ENCODE peak calls at places on chromosomes 7 and 10, in six cellular contexts. C is left ventricle myocardium inferior; R is stomach; D is CD8-positive, alpha-beta T cell; Z is H1; Q is heart left ventricle. A is an unnamed sample.

GRCh38 chr7:85186521-85187241 is at the start of gene SEMA3D:
- DNase-seq in C (peak; percentile 51), R (peak; percentile 78), D (no peak), Z (peak; percentile 63), Q (peak; percentile 62), A (peak; percentile 86)

GRCh38 chr10:95217476-95217875 is 23.4 kb downstream of the ACSM6 start:
- DNase-seq in C (no peak), R (no peak), D (no peak), Z (no peak), Q (no peak), A (no peak)

GRCh38 chr7:8724080-8724718 is 290.8 kb downstream of the NXPH1 start:
- DNase-seq in C (no peak), R (peak; percentile 51), D (no peak), Z (peak; percentile 21), Q (peak; percentile 29), A (no peak)

GRCh38 chr7:130356760-130357611 is 12.4 kb downstream of the CPA5 start:
- DNase-seq in C (peak; percentile 30), R (no peak), D (no peak), Z (no peak), Q (no peak), A (peak; percentile 73)

GRCh38 chr10:19819419-19820033 is 3.3 kb downstream of the PLXDC2 start:
- DNase-seq in C (no peak), R (no peak), D (no peak), Z (no peak), Q (no peak), A (no peak)

GRCh38 chr7:77351539-77352004 is 64.6 kb downstream of the GSAP start:
- DNase-seq in C (peak; percentile 28), R (peak; percentile 30), D (peak; percentile 8), Z (no peak), Q (peak; percentile 32), A (no peak)

GRCh38 chr7:25801214-25801613 is 350.8 kb upstream of the NFE2L3 start:
- DNase-seq in C (no peak), R (no peak), D (no peak), Z (no peak), Q (no peak), A (no peak)

GRCh38 chr7:79241288-79242055 is 212.0 kb downstream of the MAGI2 start:
- DNase-seq in C (no peak), R (no peak), D (no peak), Z (no peak), Q (no peak), A (no peak)

GRCh38 chr7:159064121-159064815 is 80.4 kb downstream of the VIPR2 start:
- DNase-seq in C (no peak), R (no peak), D (no peak), Z (no peak), Q (peak; percentile 50), A (no peak)

GRCh38 chr10:79610601-79611191 is at the start of gene SFTPA1:
- DNase-seq in C (no peak), R (no peak), D (no peak), Z (no peak), Q (no peak), A (no peak)

GRCh38 chr7:2859952-2860351 is 15.8 kb upstream of the GNA12 start:
- DNase-seq in C (no peak), R (peak; percentile 55), D (no peak), Z (no peak), Q (no peak), A (no peak)

GRCh38 chr10:131496351-131497052 is 185.0 kb upstream of the TCERG1L start:
- DNase-seq in C (no peak), R (no peak), D (no peak), Z (no peak), Q (no peak), A (no peak)

GRCh38 chr10:74652664-74653063 is 173.7 kb upstream of the KAT6B start:
- DNase-seq in C (no peak), R (no peak), D (no peak), Z (no peak), Q (no peak), A (no peak)

GRCh38 chr7:131527462-131527861 is 29.0 kb downstream of the PODXL start:
- DNase-seq in C (no peak), R (no peak), D (no peak), Z (no peak), Q (no peak), A (no peak)

GRCh38 chr7:104903044-104903443 is 111.0 kb upstream of the KMT2E start:
- DNase-seq in C (no peak), R (no peak), D (no peak), Z (no peak), Q (no peak), A (no peak)

GRCh38 chr7:121329460-121330052 is 756 bp downstream of the WNT16 start:
- DNase-seq in C (no peak), R (peak; percentile 43), D (no peak), Z (no peak), Q (no peak), A (no peak)

GRCh38 chr7:73892003-73892975 is 31.3 kb downstream of the TMEM270 start:
- DNase-seq in C (peak; percentile 62), R (peak; percentile 46), D (no peak), Z (no peak), Q (no peak), A (no peak)

GRCh38 chr7:41315764-41316163 is 387.1 kb downstream of the INHBA start:
- DNase-seq in C (no peak), R (no peak), D (no peak), Z (no peak), Q (no peak), A (no peak)

GRCh38 chr7:730501-731439 is 3.7 kb upstream of the PRKAR1B start:
- DNase-seq in C (no peak), R (no peak), D (no peak), Z (no peak), Q (no peak), A (no peak)

GRCh38 chr7:129122751-129123516 is 21.6 kb upstream of the TSPAN33 start:
- DNase-seq in C (no peak), R (no peak), D (no peak), Z (no peak), Q (no peak), A (no peak)

GRCh38 chr10:100372415-100373297 is 25.6 kb downstream of the SCD start:
- DNase-seq in C (no peak), R (no peak), D (no peak), Z (no peak), Q (no peak), A (no peak)

GRCh38 chr7:116689787-116690186 is 17.8 kb downstream of the MET start:
- DNase-seq in C (no peak), R (no peak), D (no peak), Z (no peak), Q (no peak), A (no peak)

GRCh38 chr7:27219821-27220220 is 19.9 kb upstream of the HOXA13 start:
- DNase-seq in C (no peak), R (no peak), D (no peak), Z (no peak), Q (no peak), A (no peak)

GRCh38 chr7:142567676-142568075 is 181.6 kb upstream of the PRSS1 start:
- DNase-seq in C (no peak), R (no peak), D (no peak), Z (no peak), Q (no peak), A (no peak)

GRCh38 chr7:113128028-113128427 is 9.7 kb upstream of the SMIM30 start:
- DNase-seq in C (no peak), R (no peak), D (no peak), Z (no peak), Q (no peak), A (no peak)

GRCh38 chr7:93228302-93228701 is 2.0 kb upstream of the HEPACAM2 start:
- DNase-seq in C (no peak), R (no peak), D (no peak), Z (no peak), Q (no peak), A (no peak)

GRCh38 chr10:34205452-34205851 is 609.6 kb downstream of the PARD3 start:
- DNase-seq in C (no peak), R (no peak), D (no peak), Z (no peak), Q (no peak), A (no peak)

GRCh38 chr10:70879244-70879643 is 9.1 kb downstream of the PCBD1 start:
- DNase-seq in C (no peak), R (peak; percentile 42), D (no peak), Z (no peak), Q (no peak), A (no peak)
- TF ChIP-seq CTCF in C (no peak), R (no peak), D (no peak), Z (no peak), Q (no peak), A (no peak)

GRCh38 chr7:28993371-28993770 is 35.2 kb upstream of the TRIL start:
- DNase-seq in C (no peak), R (no peak), D (no peak), Z (no peak), Q (no peak), A (no peak)

GRCh38 chr7:28998110-28998509 is 40.0 kb upstream of the TRIL start:
- DNase-seq in C (no peak), R (no peak), D (no peak), Z (no peak), Q (peak; percentile 39), A (no peak)

GRCh38 chr7:28999421-28999820 is 41.3 kb upstream of the TRIL start:
- DNase-seq in C (no peak), R (no peak), D (no peak), Z (no peak), Q (no peak), A (no peak)

GRCh38 chr7:28999839-29000238 is 41.7 kb upstream of the TRIL start:
- DNase-seq in C (no peak), R (no peak), D (no peak), Z (no peak), Q (no peak), A (no peak)

GRCh38 chr7:28996836-28997235 is 38.7 kb upstream of the TRIL start:
- DNase-seq in C (no peak), R (no peak), D (no peak), Z (no peak), Q (no peak), A (no peak)
- H3K27ac ChIP-seq in C (peak overlapping the region; percentile 66), R (no peak overlapping the region), D (no peak overlapping the region), Z (no peak overlapping the region), Q (peak overlapping the region; percentile 35), A (no peak overlapping the region)

GRCh38 chr10:16712883-16713282 is 104.3 kb downstream of the RSU1 start:
- DNase-seq in C (no peak), R (no peak), D (no peak), Z (no peak), Q (no peak), A (no peak)
- H3K4me3 ChIP-seq in C (no peak overlapping the region), R (no peak overlapping the region), D (no peak overlapping the region), Z (no peak overlapping the region), Q (no peak overlapping the region), A (no peak overlapping the region)

GRCh38 chr10:17380016-17380415 is 74.4 kb downstream of the ST8SIA6 start:
- DNase-seq in C (no peak), R (no peak), D (no peak), Z (no peak), Q (no peak), A (no peak)

GRCh38 chr10:17381502-17382142 is 72.8 kb downstream of the ST8SIA6 start:
- DNase-seq in C (no peak), R (no peak), D (no peak), Z (no peak), Q (no peak), A (no peak)

GRCh38 chr10:17383801-17384445 is 70.5 kb downstream of the ST8SIA6 start:
- DNase-seq in C (no peak), R (no peak), D (no peak), Z (no peak), Q (no peak), A (no peak)

GRCh38 chr10:17379151-17379690 is 75.2 kb downstream of the ST8SIA6 start:
- DNase-seq in C (no peak), R (no peak), D (no peak), Z (no peak), Q (no peak), A (no peak)

GRCh38 chr10:17380888-17381287 is 73.5 kb downstream of the ST8SIA6 start:
- DNase-seq in C (no peak), R (no peak), D (no peak), Z (no peak), Q (no peak), A (no peak)
- TF ChIP-seq CTCF in C (no peak), R (no peak), D (no peak), Z (no peak), Q (no peak), A (no peak)